ENCODE peak calls at places on chromosomes 12 and 14, in five cellular contexts. A is astrocyte, X is keratinocyte, U is tibial artery, T is ovary. K is an unnamed sample.

GRCh38 chr12:52081263-52081733 is 1.8 kb downstream of the SMIM41 start:
- DNase-seq in A (no peak), X (no peak), U (no peak), T (peak), K (no peak)

GRCh38 chr12:51496907-51497306 is 72.3 kb downstream of the SLC4A8 start:
- DNase-seq in A (no peak), X (no peak), U (no peak), T (no peak), K (no peak)

GRCh38 chr12:75954076-75954475 is 77.5 kb downstream of the PHLDA1 start:
- DNase-seq in A (peak), X (peak), U (no peak), T (no peak), K (no peak)

GRCh38 chr12:57152408-57153038 is 5.1 kb upstream of the LRP1-AS start:
- DNase-seq in A (peak), X (no peak), U (peak), T (no peak), K (peak)

GRCh38 chr14:96626121-96626768 is 124.1 kb downstream of the PAPOLA start:
- DNase-seq in A (no peak), X (no peak), U (peak), T (no peak), K (no peak)

GRCh38 chr12:64042901-64043300 is 179.2 kb downstream of the KICS2 start:
- DNase-seq in A (no peak), X (no peak), U (no peak), T (no peak), K (no peak)

GRCh38 chr12:95790912-95791849 is 617 bp upstream of the NTN4 start:
- DNase-seq in A (no peak), X (no peak), U (peak), T (peak), K (peak)

GRCh38 chr12:44174053-44174452 is 338.2 kb downstream of the TMEM117 start:
- DNase-seq in A (no peak), X (no peak), U (no peak), T (no peak), K (no peak)

GRCh38 chr12:92771011-92771410 is 68.2 kb downstream of the PLEKHG7 start:
- DNase-seq in A (no peak), X (no peak), U (no peak), T (no peak), K (no peak)

GRCh38 chr12:26196424-26196722 is 1.0 kb downstream of the SSPN start:
- DNase-seq in A (peak), X (no peak), U (no peak), T (no peak), K (no peak)

GRCh38 chr12:47770086-47770726 is 2.8 kb upstream of the SLC48A1 start:
- DNase-seq in A (no peak), X (no peak), U (no peak), T (no peak), K (no peak)

GRCh38 chr14:78154827-78155226 is 15.3 kb upstream of the NRXN3 start:
- DNase-seq in A (no peak), X (no peak), U (no peak), T (no peak), K (no peak)

GRCh38 chr12:129911437-129912049 is 7.7 kb upstream of the TMEM132D start:
- DNase-seq in A (peak), X (no peak), U (no peak), T (no peak), K (no peak)

GRCh38 chr14:26415618-26416123 is 182.2 kb downstream of the NOVA1 start:
- DNase-seq in A (no peak), X (no peak), U (peak), T (peak), K (no peak)

GRCh38 chr14:55188686-55189295 is 2.6 kb downstream of the DLGAP5 start:
- DNase-seq in A (peak), X (no peak), U (no peak), T (no peak), K (no peak)

GRCh38 chr12:54394281-54394719 is 9.8 kb upstream of the ZNF385A start:
- DNase-seq in A (peak), X (no peak), U (no peak), T (no peak), K (peak)

GRCh38 chr12:89993632-89994031 is 285.0 kb upstream of the ATP2B1 start:
- DNase-seq in A (no peak), X (no peak), U (no peak), T (no peak), K (no peak)

GRCh38 chr12:65121049-65121955 is at the start of gene WIF1:
- DNase-seq in A (no peak), X (no peak), U (peak), T (peak), K (peak)

GRCh38 chr12:55972906-55973597 is 826 bp upstream of the RAB5B start:
- DNase-seq in A (peak), X (no peak), U (no peak), T (no peak), K (no peak)

GRCh38 chr12:50685641-50686040 is 78.3 kb upstream of the ATF1 start:
- DNase-seq in A (no peak), X (no peak), U (no peak), T (no peak), K (no peak)

GRCh38 chr14:51862171-51862838 is 1.9 kb downstream of the GNG2 start:
- DNase-seq in A (no peak), X (no peak), U (no peak), T (no peak), K (no peak)

GRCh38 chr12:68587448-68587873 is 23.2 kb upstream of the RAP1B start:
- DNase-seq in A (peak), X (no peak), U (no peak), T (no peak), K (no peak)

GRCh38 chr12:9961106-9961505 is 10.1 kb upstream of the CLEC12A start:
- DNase-seq in A (no peak), X (no peak), U (no peak), T (no peak), K (no peak)

GRCh38 chr14:81166126-81166525 is 54.6 kb downstream of the GTF2A1 start:
- DNase-seq in A (no peak), X (no peak), U (no peak), T (no peak), K (no peak)

GRCh38 chr14:72416892-72417291 is 477.0 kb downstream of the DPF3 start:
- DNase-seq in A (no peak), X (no peak), U (no peak), T (no peak), K (no peak)

GRCh38 chr12:119283315-119283714 is 51.2 kb upstream of the CCDC60 start:
- DNase-seq in A (no peak), X (no peak), U (no peak), T (no peak), K (no peak)

GRCh38 chr12:55727643-55728184 is 1.1 kb downstream of the CD63 start:
- DNase-seq in A (no peak), X (no peak), U (peak), T (peak), K (peak)

GRCh38 chr14:85528882-85529585 is 910 bp upstream of the FLRT2 start:
- DNase-seq in A (peak), X (no peak), U (no peak), T (peak), K (no peak)

GRCh38 chr14:75648066-75648838 is 12.4 kb downstream of the ERG28 start:
- DNase-seq in A (peak), X (no peak), U (no peak), T (peak), K (no peak)
- H3K27ac ChIP-seq in A (peak), X (no peak), U (no peak), T (peak), K (peak)

GRCh38 chr12:6820171-6820570 is 1.4 kb upstream of the GPR162 start:
- DNase-seq in A (no peak), X (no peak), U (no peak), T (no peak), K (no peak)
- H3K27ac ChIP-seq in A (no peak), X (no peak), U (no peak), T (no peak), K (no peak)

DNA sequence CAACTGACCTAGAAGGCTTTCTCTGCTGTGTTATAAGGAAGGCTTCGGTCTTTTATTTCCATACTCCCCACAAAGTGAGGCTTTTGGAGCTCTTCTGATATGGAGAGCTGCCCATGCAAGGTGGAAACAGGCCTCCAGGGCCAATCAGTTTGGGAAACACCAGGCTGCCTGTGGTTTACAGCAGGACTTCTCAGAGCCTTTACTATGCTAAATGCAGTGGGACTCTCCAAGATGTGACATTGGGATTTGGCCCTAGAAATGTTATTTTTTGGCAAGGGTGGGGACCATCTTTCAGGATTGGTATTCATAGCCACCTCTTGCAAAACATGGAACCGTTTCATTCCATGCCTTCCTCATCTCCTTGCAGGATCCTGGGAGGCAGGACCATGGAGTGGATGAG is 3.7 kb downstream of the ACACB start:
- DNase-seq in A (no peak), X (no peak), U (no peak), T (no peak), K (no peak)
- H3K27ac ChIP-seq in A (no peak), X (no peak), U (no peak), T (no peak), K (no peak)

GRCh38 chr12:122838841-122839240 is 3.6 kb downstream of the HIP1R start:
- DNase-seq in A (no peak), X (no peak), U (no peak), T (no peak), K (no peak)

GRCh38 chr12:122841544-122842321 is 6.5 kb downstream of the HIP1R start:
- DNase-seq in A (peak), X (no peak), U (peak), T (no peak), K (peak)

GRCh38 chr12:122842505-122843405 is 7.5 kb downstream of the HIP1R start:
- DNase-seq in A (no peak), X (no peak), U (peak), T (no peak), K (no peak)

GRCh38 chr12:122839907-122840554 is 4.8 kb downstream of the HIP1R start:
- DNase-seq in A (no peak), X (no peak), U (no peak), T (no peak), K (no peak)

GRCh38 chr12:122840580-122841513 is 5.6 kb downstream of the HIP1R start:
- DNase-seq in A (no peak), X (peak), U (no peak), T (no peak), K (no peak)
- H3K27ac ChIP-seq in A (peak), X (peak), U (no peak), T (no peak), K (no peak)

GRCh38 chr12:108514973-108515814 is at the start of gene FICD:
- DNase-seq in A (peak), X (peak), U (peak), T (peak), K (peak)
- H3K27ac ChIP-seq in A (peak), X (peak), U (peak), T (no peak), K (no peak)

GRCh38 chr14:92037989-92038388 is 1.9 kb downstream of the TRIP11 start:
- DNase-seq in A (no peak), X (no peak), U (no peak), T (no peak), K (no peak)
- H3K27ac ChIP-seq in A (no peak), X (no peak), U (no peak), T (no peak), K (no peak)

DNA sequence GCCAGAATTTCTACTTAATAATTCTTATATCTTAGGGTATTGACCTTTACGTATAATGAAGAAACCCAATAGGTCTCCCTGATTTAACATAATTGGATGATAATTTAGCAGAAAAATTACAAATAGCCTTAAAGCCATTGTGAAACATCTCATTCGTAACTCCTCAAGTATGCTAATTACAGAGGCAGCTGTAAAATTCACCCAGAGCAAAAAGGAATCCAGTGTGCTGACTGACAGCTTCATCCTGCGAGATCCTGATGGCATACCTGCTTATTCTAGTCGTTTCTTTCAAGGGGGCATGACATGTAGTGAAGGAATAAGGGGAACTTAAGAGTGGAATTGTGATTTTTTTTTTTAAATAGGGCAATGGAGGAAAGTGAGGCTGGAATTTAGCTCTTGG is 291.5 kb downstream of the FUT8 start:
- DNase-seq in A (peak), X (no peak), U (no peak), T (no peak), K (no peak)
- H3K27ac ChIP-seq in A (peak), X (no peak), U (no peak), T (no peak), K (no peak)